ENCODE peak calls at places on chromosomes 12 and 14, in eight cellular contexts. M is mammary epithelial cell, G is HCT116, V is GM12878, X is neural progenitor cell, L is K562, D is endothelial cell of umbilical vein, P is PC-9. Z is an unnamed sample.

GRCh38 chr14:75609606-75610476 is 31.4 kb downstream of the FLVCR2 start:
- DNase-seq in M (no peak), G (no peak), V (no peak), X (no peak), L (no peak), D (no peak), P (no peak), Z (no peak)

GRCh38 chr14:96804821-96805374 is 7.7 kb downstream of the VRK1 start:
- DNase-seq in M (no peak), G (no peak), V (no peak), X (no peak), L (no peak), D (no peak), P (no peak), Z (no peak)

GRCh38 chr12:131536766-131537165 is 174.1 kb upstream of the SFSWAP start:
- DNase-seq in M (no peak), G (no peak), V (no peak), X (no peak), L (no peak), D (no peak), P (no peak), Z (no peak)

GRCh38 chr12:25025260-25025659 is 76.4 kb upstream of the BCAT1 start:
- DNase-seq in M (no peak), G (no peak), V (no peak), X (peak), L (no peak), D (no peak), P (no peak), Z (no peak)

GRCh38 chr14:103522028-103522581 is 525 bp downstream of the CKB start:
- DNase-seq in M (no peak), G (no peak), V (no peak), X (peak), L (peak), D (no peak), P (no peak), Z (peak)

GRCh38 chr12:58893421-58893986 is 26.8 kb downstream of the LRIG3 start:
- DNase-seq in M (no peak), G (no peak), V (no peak), X (no peak), L (no peak), D (no peak), P (no peak), Z (no peak)

GRCh38 chr12:113065126-113066007 is 8.8 kb downstream of the DTX1 start:
- DNase-seq in M (no peak), G (no peak), V (no peak), X (peak), L (peak), D (no peak), P (no peak), Z (peak)

GRCh38 chr12:127455347-127456265 is 811.4 kb upstream of the TMEM132C start:
- DNase-seq in M (no peak), G (no peak), V (no peak), X (peak), L (no peak), D (no peak), P (no peak), Z (peak)

GRCh38 chr12:57558864-57559263 is 9.0 kb downstream of the KIF5A start:
- DNase-seq in M (no peak), G (no peak), V (no peak), X (no peak), L (no peak), D (no peak), P (no peak), Z (no peak)

GRCh38 chr12:57152408-57153038 is 5.1 kb upstream of the LRP1-AS start:
- DNase-seq in M (no peak), G (no peak), V (no peak), X (no peak), L (no peak), D (no peak), P (no peak), Z (no peak)

GRCh38 chr12:6980740-6981139 is 10.0 kb downstream of the EMG1 start:
- DNase-seq in M (no peak), G (no peak), V (no peak), X (no peak), L (no peak), D (no peak), P (no peak), Z (no peak)

GRCh38 chr12:1691123-1692007 is 495 bp downstream of the ADIPOR2 start:
- DNase-seq in M (peak), G (no peak), V (no peak), X (peak), L (no peak), D (peak), P (no peak), Z (peak)

GRCh38 chr14:99986416-99986815 is 78.8 kb upstream of the EVL start:
- DNase-seq in M (no peak), G (no peak), V (no peak), X (no peak), L (no peak), D (no peak), P (no peak), Z (no peak)

GRCh38 chr12:101010881-101011280 is 199.2 kb downstream of the SLC5A8 start:
- DNase-seq in M (no peak), G (no peak), V (no peak), X (no peak), L (no peak), D (no peak), P (no peak), Z (no peak)

GRCh38 chr12:125424909-125425308 is 359.7 kb downstream of the AACS start:
- DNase-seq in M (no peak), G (no peak), V (no peak), X (no peak), L (no peak), D (no peak), P (no peak), Z (peak)

GRCh38 chr12:18794000-18794399 is 56.1 kb downstream of the CAPZA3 start:
- DNase-seq in M (no peak), G (no peak), V (no peak), X (no peak), L (no peak), D (no peak), P (no peak), Z (no peak)

GRCh38 chr14:80223696-80224465 is 12.6 kb upstream of the DIO2 start:
- DNase-seq in M (no peak), G (no peak), V (no peak), X (no peak), L (no peak), D (no peak), P (no peak), Z (no peak)

GRCh38 chr12:131415781-131416180 is 295.1 kb upstream of the SFSWAP start:
- DNase-seq in M (no peak), G (peak), V (no peak), X (peak), L (peak), D (no peak), P (no peak), Z (peak)

GRCh38 chr14:45181806-45182205 is 46.1 kb downstream of the FANCM start:
- DNase-seq in M (no peak), G (no peak), V (no peak), X (no peak), L (no peak), D (peak), P (no peak), Z (no peak)

GRCh38 chr12:4011597-4011996 is 138.4 kb upstream of the PARP11 start:
- DNase-seq in M (peak), G (no peak), V (no peak), X (no peak), L (no peak), D (no peak), P (no peak), Z (no peak)

GRCh38 chr14:55665067-55665700 is 85.2 kb downstream of the KTN1 start:
- DNase-seq in M (no peak), G (no peak), V (peak), X (no peak), L (no peak), D (no peak), P (no peak), Z (no peak)

GRCh38 chr14:72825486-72825885 is 68.4 kb downstream of the DPF3 start:
- DNase-seq in M (no peak), G (no peak), V (no peak), X (no peak), L (peak), D (no peak), P (no peak), Z (no peak)

GRCh38 chr12:508145-508544 is 48.4 kb downstream of the B4GALNT3 start:
- DNase-seq in M (no peak), G (no peak), V (no peak), X (no peak), L (no peak), D (no peak), P (peak), Z (no peak)

GRCh38 chr14:104731249-104731924 is 7.4 kb downstream of the ADSS1 start:
- DNase-seq in M (no peak), G (no peak), V (no peak), X (peak), L (peak), D (no peak), P (no peak), Z (peak)

GRCh38 chr14:56648508-56649301 is 69.1 kb downstream of the TMEM260 start:
- DNase-seq in M (no peak), G (no peak), V (no peak), X (peak), L (no peak), D (no peak), P (no peak), Z (no peak)

GRCh38 chr14:102777711-102778615 is 714 bp downstream of the TRAF3 start:
- DNase-seq in M (peak), G (no peak), V (no peak), X (peak), L (peak), D (no peak), P (no peak), Z (peak)

GRCh38 chr12:122894173-122895121 is 1.5 kb downstream of the VPS37B start:
- DNase-seq in M (peak), G (no peak), V (no peak), X (no peak), L (no peak), D (no peak), P (peak), Z (no peak)

GRCh38 chr14:32934891-32935633 is 3.6 kb upstream of the NPAS3 start:
- DNase-seq in M (no peak), G (no peak), V (no peak), X (peak), L (no peak), D (no peak), P (no peak), Z (peak)

GRCh38 chr12:77841467-77842054 is 10.9 kb downstream of the NAV3 start:
- DNase-seq in M (peak), G (no peak), V (no peak), X (no peak), L (no peak), D (peak), P (no peak), Z (no peak)

GRCh38 chr14:59427653-59428578 is 37.3 kb downstream of the GPR135 start:
- DNase-seq in M (no peak), G (no peak), V (no peak), X (no peak), L (no peak), D (no peak), P (no peak), Z (no peak)

GRCh38 chr12:10101042-10101579 is 2.3 kb upstream of the CLEC1A start:
- DNase-seq in M (peak), G (no peak), V (no peak), X (no peak), L (no peak), D (peak), P (no peak), Z (no peak)

GRCh38 chr12:46378530-46378929 is 6.0 kb upstream of the SLC38A2 start:
- DNase-seq in M (no peak), G (no peak), V (no peak), X (no peak), L (no peak), D (no peak), P (no peak), Z (peak)

GRCh38 chr12:116563262-116563661 is 4.1 kb downstream of the MAP1LC3B2 start:
- DNase-seq in M (no peak), G (no peak), V (no peak), X (no peak), L (no peak), D (no peak), P (no peak), Z (no peak)

GRCh38 chr14:75831455-75831854 is 150.3 kb downstream of the TGFB3 start:
- DNase-seq in M (peak), G (no peak), V (no peak), X (no peak), L (peak), D (no peak), P (peak), Z (no peak)

GRCh38 chr12:69396041-69396440 is 36.5 kb downstream of the YEATS4 start:
- DNase-seq in M (no peak), G (no peak), V (no peak), X (no peak), L (no peak), D (no peak), P (no peak), Z (no peak)

GRCh38 chr14:101564819-101565698 is 3.8 kb downstream of the DIO3 start:
- DNase-seq in M (no peak), G (no peak), V (no peak), X (peak), L (no peak), D (no peak), P (no peak), Z (peak)

GRCh38 chr14:101562659-101563351 is 1.5 kb downstream of the DIO3 start:
- DNase-seq in M (no peak), G (no peak), V (no peak), X (no peak), L (no peak), D (no peak), P (no peak), Z (peak)

GRCh38 chr14:101563352-101563653 is 2.0 kb downstream of the DIO3 start:
- DNase-seq in M (no peak), G (no peak), V (no peak), X (no peak), L (no peak), D (no peak), P (no peak), Z (no peak)

GRCh38 chr14:101564444-101564776 is 3.1 kb downstream of the DIO3 start:
- DNase-seq in M (no peak), G (no peak), V (no peak), X (no peak), L (no peak), D (no peak), P (no peak), Z (no peak)

GRCh38 chr14:101563654-101564443 is 2.6 kb downstream of the DIO3 start:
- DNase-seq in M (no peak), G (no peak), V (no peak), X (peak), L (no peak), D (no peak), P (no peak), Z (peak)
- TF ChIP-seq EZH2 in M (peak), G (no peak), V (no peak), X (peak), L (no peak), D (no peak), P (no peak), Z (peak)

GRCh38 chr12:51547606-51548005 is 43.4 kb upstream of the SCN8A start:
- DNase-seq in M (no peak), G (no peak), V (no peak), X (no peak), L (no peak), D (no peak), P (no peak), Z (no peak)
- TF ChIP-seq EZH2 in M (no peak), G (no peak), V (no peak), X (no peak), L (no peak), D (no peak), P (no peak), Z (no peak)

GRCh38 chr12:124082676-124083075 is 109.7 kb downstream of the ZNF664 start:
- DNase-seq in M (no peak), G (no peak), V (no peak), X (no peak), L (no peak), D (no peak), P (no peak), Z (no peak)

GRCh38 chr12:124087251-124088141 is 114.5 kb downstream of the ZNF664 start:
- DNase-seq in M (no peak), G (no peak), V (no peak), X (no peak), L (no peak), D (no peak), P (no peak), Z (no peak)

GRCh38 chr12:124083708-124084107 is 110.7 kb downstream of the ZNF664 start:
- DNase-seq in M (no peak), G (no peak), V (no peak), X (no peak), L (no peak), D (no peak), P (no peak), Z (no peak)

GRCh38 chr12:124086299-124086898 is 113.4 kb downstream of the ZNF664 start:
- DNase-seq in M (no peak), G (no peak), V (no peak), X (no peak), L (no peak), D (no peak), P (no peak), Z (no peak)

DNA sequence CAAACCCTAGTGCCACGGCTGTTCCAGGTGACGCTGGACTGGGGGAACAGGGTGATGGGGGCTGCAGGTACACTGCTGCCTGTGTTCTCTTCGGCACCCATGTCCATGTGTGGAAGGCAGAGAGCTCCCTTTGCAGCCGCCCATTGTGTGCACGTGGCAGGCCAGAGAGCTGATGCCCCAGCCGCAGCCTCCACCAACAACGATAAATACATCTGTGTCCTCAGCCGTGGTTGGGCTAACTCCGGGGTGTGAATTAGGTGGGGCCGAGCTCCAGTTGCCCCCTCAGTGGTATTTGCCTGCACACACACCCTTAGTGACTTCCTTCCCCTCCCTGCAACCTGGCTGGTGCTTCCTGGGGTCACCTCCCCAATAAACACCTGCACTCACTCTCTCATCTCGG is 112.4 kb downstream of the ZNF664 start:
- DNase-seq in M (no peak), G (no peak), V (no peak), X (no peak), L (no peak), D (no peak), P (no peak), Z (no peak)
- TF ChIP-seq EZH2 in M (no peak), G (no peak), V (no peak), X (no peak), L (no peak), D (no peak), P (no peak), Z (no peak)

DNA sequence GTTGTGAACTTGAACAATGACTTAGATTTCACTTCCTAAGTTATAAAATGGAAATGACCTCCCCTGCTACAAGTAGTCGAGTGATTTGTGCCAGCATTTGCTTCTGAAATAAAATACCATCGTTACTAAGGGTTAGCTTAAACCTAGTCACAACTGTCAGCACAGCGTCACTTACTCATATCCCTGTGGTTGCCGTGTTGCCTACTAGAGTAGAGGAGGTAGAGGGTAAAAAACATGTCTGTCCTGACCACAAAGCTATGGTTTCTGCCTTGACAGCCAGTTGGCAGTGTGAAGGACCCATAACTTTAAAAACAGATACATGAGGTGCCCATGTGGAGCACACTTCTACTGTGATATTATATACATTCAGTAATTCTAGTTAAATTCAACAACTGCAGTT is 234.2 kb upstream of the RGS6 start:
- DNase-seq in M (no peak), G (no peak), V (no peak), X (no peak), L (no peak), D (no peak), P (no peak), Z (no peak)
- TF ChIP-seq EZH2 in M (no peak), G (no peak), V (no peak), X (no peak), L (no peak), D (no peak), P (no peak), Z (no peak)

GRCh38 chr12:49346659-49347306 is at the start of gene DNAJC22:
- DNase-seq in M (no peak), G (no peak), V (no peak), X (peak), L (peak), D (no peak), P (no peak), Z (peak)

GRCh38 chr12:49345840-49346658 is 639 bp upstream of the DNAJC22 start:
- DNase-seq in M (no peak), G (no peak), V (no peak), X (no peak), L (peak), D (no peak), P (no peak), Z (peak)

GRCh38 chr12:49344486-49345047 is 2.1 kb upstream of the DNAJC22 start:
- DNase-seq in M (no peak), G (no peak), V (no peak), X (no peak), L (no peak), D (no peak), P (no peak), Z (peak)

GRCh38 chr12:49342914-49343731 is 3.6 kb upstream of the DNAJC22 start:
- DNase-seq in M (no peak), G (no peak), V (no peak), X (no peak), L (peak), D (no peak), P (no peak), Z (peak)

DNA sequence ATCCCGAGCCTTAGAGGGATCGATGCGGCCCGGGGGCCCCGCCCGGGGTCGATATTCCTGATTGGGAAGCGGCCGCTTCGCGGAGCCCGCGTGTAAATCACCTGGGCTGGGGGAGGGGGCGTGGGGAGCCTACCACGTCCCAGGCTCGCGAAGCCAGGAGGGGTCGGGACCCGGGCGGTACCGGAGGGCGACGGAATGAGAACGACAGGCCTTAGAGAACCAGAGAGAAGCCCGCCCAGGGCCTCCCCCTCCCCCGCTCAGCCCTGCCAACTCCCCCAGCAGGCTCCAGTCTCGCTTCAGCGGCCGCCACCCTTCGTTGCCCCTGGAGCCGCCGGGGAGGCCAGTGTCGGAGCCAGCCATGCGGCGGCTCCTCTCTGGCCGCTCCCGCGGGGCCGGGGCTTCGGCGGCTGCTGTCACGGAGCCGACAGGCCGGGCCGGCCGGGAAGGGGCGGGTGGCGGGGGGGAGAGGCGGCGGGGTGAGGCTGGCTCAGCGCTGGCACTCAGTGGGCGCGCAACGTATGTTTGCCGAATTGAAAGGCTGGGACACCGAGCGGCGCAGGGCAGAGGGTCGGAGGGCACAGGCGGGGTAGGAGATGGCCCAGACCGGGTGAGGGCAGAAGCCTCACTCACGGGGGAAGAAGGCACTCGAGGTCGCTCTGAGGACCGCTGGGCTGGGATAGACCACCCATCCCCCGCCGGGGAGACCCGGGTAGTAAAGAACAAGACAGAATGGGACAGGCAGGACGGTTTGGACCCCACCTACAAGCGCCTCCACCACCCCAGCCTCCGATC is 1.4 kb upstream of the DNAJC22 start:
- DNase-seq in M (no peak), G (no peak), V (no peak), X (peak), L (no peak), D (no peak), P (no peak), Z (peak)
- TF ChIP-seq EZH2 in M (no peak), G (no peak), V (peak), X (peak), L (no peak), D (no peak), P (peak), Z (peak)

GRCh38 chr14:21382886-21383847 is 652 bp downstream of the SUPT16H start:
- DNase-seq in M (peak), G (no peak), V (no peak), X (peak), L (peak), D (peak), P (no peak), Z (peak)
- TF ChIP-seq EZH2 in M (no peak), G (no peak), V (no peak), X (no peak), L (no peak), D (no peak), P (no peak), Z (no peak)

GRCh38 chr12:109711596-109712461 is 1.8 kb upstream of the FAM222A start:
- DNase-seq in M (no peak), G (no peak), V (no peak), X (peak), L (peak), D (no peak), P (no peak), Z (peak)
- TF ChIP-seq EZH2 in M (no peak), G (no peak), V (no peak), X (no peak), L (no peak), D (peak), P (no peak), Z (no peak)